ENCODE peak calls at places on chromosomes 2 and 18, in seven cellular contexts. E is A549, N is ovary, S is upper lobe of left lung, Y is GM12878, X is suprapubic skin, P is HepG2. K is an unnamed sample. For H3K4me1, the result is how much of the 10 kb centered on the place peaks cover.

GRCh38 chr2:145800201-145801091 is 1280.5 kb upstream of the ZEB2 start:
- DNase-seq in P (peak), E (peak), S (no peak), X (no peak), Y (no peak), N (no peak), K (no peak)

GRCh38 chr2:73641767-73642062 is 507 bp downstream of the NAT8 start:
- DNase-seq in P (no peak), E (no peak), Y (no peak), N (no peak), S (no peak), X (no peak), K (no peak)

GRCh38 chr2:96811916-96812315 is 4.2 kb upstream of the CNNM3 start:
- DNase-seq in X (no peak), P (no peak), N (peak), Y (no peak), S (no peak), E (no peak), K (no peak)

GRCh38 chr2:45712538-45712937 is 61.1 kb downstream of the PRKCE start:
- DNase-seq in X (no peak), P (no peak), E (peak), N (no peak), Y (no peak), S (no peak), K (no peak)

GRCh38 chr2:57878573-57878910 is 168.1 kb upstream of the VRK2 start:
- DNase-seq in E (no peak), Y (no peak), X (no peak), S (no peak), N (no peak), P (no peak), K (no peak)

GRCh38 chr18:72652990-72653593 is 109.0 kb upstream of the CBLN2 start:
- DNase-seq in N (peak), S (no peak), X (no peak), E (peak), Y (no peak), P (peak), K (no peak)

GRCh38 chr18:68847219-68847860 is 49.5 kb downstream of the CCDC102B start:
- DNase-seq in Y (no peak), N (no peak), S (no peak), E (peak), P (peak), X (no peak), K (no peak)

GRCh38 chr2:120342451-120342850 is 3.5 kb upstream of the INHBB start:
- DNase-seq in N (no peak), E (no peak), S (no peak), Y (no peak), X (no peak), P (no peak), K (no peak)

GRCh38 chr2:127541849-127542630 is 6.6 kb downstream of the MYO7B start:
- DNase-seq in X (no peak), P (no peak), E (no peak), Y (no peak), S (peak), N (no peak), K (peak)

GRCh38 chr18:59067873-59068272 is 71.8 kb upstream of the SEC11C start:
- DNase-seq in E (peak), X (no peak), S (no peak), P (no peak), N (no peak), Y (no peak), K (no peak)

GRCh38 chr2:168816369-168816768 is 13.9 kb downstream of the NOSTRIN start:
- DNase-seq in E (peak), Y (no peak), P (no peak), N (no peak), X (no peak), S (no peak), K (no peak)

GRCh38 chr2:168037772-168038171 is 209.6 kb downstream of the STK39 start:
- DNase-seq in Y (no peak), X (no peak), P (no peak), S (no peak), E (no peak), N (no peak), K (no peak)

GRCh38 chr2:12071343-12071742 is 324.9 kb downstream of the LPIN1 start:
- DNase-seq in N (no peak), E (no peak), S (no peak), P (no peak), X (no peak), Y (no peak), K (no peak)

GRCh38 chr2:25338401-25338800 is 3.3 kb downstream of the DNMT3A start:
- DNase-seq in N (peak), P (no peak), Y (no peak), S (no peak), E (no peak), X (no peak), K (no peak)

GRCh38 chr2:25339121-25339738 is 2.5 kb downstream of the DNMT3A start:
- DNase-seq in P (no peak), X (no peak), S (no peak), E (no peak), N (peak), Y (no peak), K (no peak)

GRCh38 chr2:25336446-25336845 is 5.3 kb downstream of the DNMT3A start:
- DNase-seq in Y (no peak), P (no peak), S (no peak), N (peak), E (no peak), X (no peak), K (no peak)

GRCh38 chr2:25337276-25337675 is 4.4 kb downstream of the DNMT3A start:
- DNase-seq in Y (no peak), P (no peak), E (no peak), N (peak), X (no peak), S (no peak), K (no peak)

DNA sequence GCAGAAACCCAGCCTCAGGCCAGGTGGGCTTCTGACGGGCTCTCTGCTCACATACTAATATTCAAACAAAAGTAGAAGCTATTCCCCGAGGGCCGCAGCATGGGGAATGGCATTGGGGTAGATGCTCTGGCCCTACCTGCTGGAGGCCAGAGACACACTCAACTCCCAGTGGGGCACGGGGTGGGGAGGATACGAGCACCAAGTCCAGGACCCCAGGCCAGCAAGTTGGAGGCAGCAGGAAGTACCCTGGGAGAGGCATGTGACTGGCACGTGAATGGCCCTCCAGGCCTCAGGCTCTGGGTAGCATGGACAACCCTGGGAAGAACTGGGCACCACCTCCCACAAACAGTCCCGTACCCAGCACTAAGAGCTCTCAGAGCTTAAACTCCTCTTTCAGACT is 3.8 kb downstream of the DNMT3A start:
- DNase-seq in E (no peak), X (no peak), Y (no peak), P (no peak), N (peak), S (no peak), K (no peak)
- H3K4me1 ChIP-seq in E (under half), X (under half), Y (under half), P (under half), N (under half), S (under half), K (half or more)

GRCh38 chr2:241184901-241185300 is 3.6 kb upstream of the ANO7 start:
- DNase-seq in Y (no peak), N (no peak), S (no peak), P (no peak), X (no peak), E (no peak), K (no peak)

GRCh38 chr2:241188386-241189092 is at the start of gene ANO7:
- DNase-seq in N (no peak), S (peak), Y (no peak), X (no peak), E (peak), P (no peak), K (no peak)

GRCh38 chr2:241187835-241188234 is 642 bp upstream of the ANO7 start:
- DNase-seq in X (no peak), Y (no peak), P (no peak), S (no peak), E (no peak), N (no peak), K (no peak)

GRCh38 chr2:241187101-241187690 is 1.3 kb upstream of the ANO7 start:
- DNase-seq in N (no peak), S (no peak), P (no peak), X (no peak), E (no peak), Y (no peak), K (no peak)

GRCh38 chr2:241185961-241186360 is 2.5 kb upstream of the ANO7 start:
- DNase-seq in S (peak), X (no peak), E (no peak), Y (no peak), N (no peak), P (no peak), K (no peak)
- TF ChIP-seq EP300 in S (no peak), X (no peak), E (no peak), Y (no peak), N (no peak), P (no peak), K (no peak)

GRCh38 chr18:26480897-26481795 is 67.2 kb downstream of the KCTD1 start:
- DNase-seq in Y (no peak), X (no peak), N (no peak), S (no peak), P (peak), E (peak), K (no peak)

GRCh38 chr18:26476697-26477096 is 71.7 kb downstream of the KCTD1 start:
- DNase-seq in P (no peak), E (no peak), S (no peak), X (no peak), N (no peak), Y (no peak), K (no peak)

GRCh38 chr18:26477828-26478466 is 70.4 kb downstream of the KCTD1 start:
- DNase-seq in S (no peak), Y (no peak), X (no peak), N (no peak), P (no peak), E (peak), K (no peak)

GRCh38 chr18:26479686-26480079 is 68.7 kb downstream of the KCTD1 start:
- DNase-seq in X (no peak), E (no peak), Y (no peak), S (no peak), P (no peak), N (no peak), K (no peak)

GRCh38 chr18:26479065-26479685 is 69.2 kb downstream of the KCTD1 start:
- DNase-seq in P (no peak), N (no peak), Y (no peak), E (no peak), X (no peak), S (peak), K (no peak)
- H3K27ac ChIP-seq in P (no peak), N (no peak), Y (no peak), E (peak), X (peak), S (no peak), K (no peak)

DNA sequence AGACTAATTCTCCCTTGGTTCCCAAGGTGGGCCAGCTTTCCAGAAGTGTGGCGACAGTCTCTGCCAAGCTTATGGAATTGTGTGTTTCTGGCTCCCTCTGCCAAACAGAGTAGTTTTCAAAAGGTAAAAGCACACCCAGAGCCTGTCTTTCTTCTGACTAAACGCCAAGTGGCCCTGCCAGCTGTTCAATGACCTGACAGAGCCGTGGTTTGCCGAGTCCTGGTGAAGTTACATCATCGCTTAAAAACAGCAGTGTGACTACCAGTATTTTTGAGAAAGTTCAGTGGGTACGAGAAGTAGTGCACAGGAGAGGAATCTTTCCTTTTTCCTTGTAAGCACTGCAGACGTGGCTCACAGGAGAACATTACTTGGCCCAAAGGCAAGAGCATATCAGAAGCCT is 1.9 kb downstream of the PER2 start:
- DNase-seq in P (peak), Y (no peak), E (peak), N (peak), X (peak), S (no peak), K (no peak)
- H3K4me1 ChIP-seq in P (half or more), Y (under half), E (half or more), N (under half), X (half or more), S (half or more), K (half or more)

GRCh38 chr2:235639387-235639786 is 145.5 kb downstream of the AGAP1 start:
- DNase-seq in E (peak), X (peak), Y (no peak), N (peak), S (no peak), P (no peak), K (peak)
- TF ChIP-seq EP300 in E (no peak), X (no peak), Y (no peak), N (no peak), S (no peak), P (no peak), K (no peak)

DNA sequence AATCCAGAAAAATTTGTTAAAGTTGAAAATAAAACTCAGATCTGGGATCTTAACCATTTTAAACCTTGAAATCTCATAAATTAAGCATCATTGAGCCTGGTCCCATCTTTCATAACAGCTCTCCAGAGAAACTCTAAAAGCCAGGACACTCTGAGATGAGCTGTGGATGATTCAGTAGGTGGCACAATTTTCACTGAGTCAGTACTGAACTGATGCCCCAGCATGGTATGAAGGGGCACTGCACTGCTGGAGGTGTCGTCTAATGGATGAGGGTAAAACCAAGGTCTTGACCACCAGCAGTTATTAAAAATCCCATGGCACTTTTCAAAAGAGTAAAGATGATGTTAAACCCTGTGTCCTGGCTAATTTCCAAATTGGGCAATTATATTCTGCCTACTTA is 170.6 kb downstream of the FIGN start:
- DNase-seq in P (no peak), Y (no peak), S (no peak), E (no peak), X (no peak), N (no peak), K (no peak)
- H3K27ac ChIP-seq in P (no peak), Y (no peak), S (no peak), E (no peak), X (no peak), N (no peak), K (no peak)

GRCh38 chr2:215413484-215413777 is 22.4 kb downstream of the FN1 start:
- DNase-seq in P (no peak), E (no peak), Y (no peak), S (no peak), X (no peak), N (no peak), K (no peak)
- H3K4me1 ChIP-seq in P (half or more), E (half or more), Y (under half), S (under half), X (under half), N (under half), K (under half)

DNA sequence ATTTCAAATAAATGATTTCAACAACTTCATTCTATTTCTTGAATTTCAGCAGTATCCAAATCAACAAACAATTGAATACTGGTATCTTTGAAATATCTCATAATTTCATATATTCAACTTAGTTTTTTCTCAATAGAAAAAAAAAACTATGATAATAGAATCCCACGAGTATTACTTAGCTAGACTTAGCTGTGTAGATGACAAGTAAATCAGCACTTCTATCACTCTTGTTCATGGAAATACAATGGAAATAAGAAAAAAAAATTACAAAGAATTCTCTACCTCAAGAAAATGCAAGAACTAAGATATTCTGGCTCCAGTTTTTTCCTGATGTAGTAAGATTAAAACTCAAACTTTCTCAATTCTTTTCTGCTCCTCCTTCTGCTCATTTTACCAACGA is 256.2 kb upstream of the KYNU start:
- DNase-seq in N (no peak), E (no peak), Y (no peak), S (no peak), X (no peak), P (no peak), K (no peak)
- TF ChIP-seq EP300 in N (no peak), E (no peak), Y (no peak), S (no peak), X (no peak), P (no peak), K (no peak)

K was measured in esophagus muscularis mucosa.